ENCODE peak calls at places on chromosomes 2 and 18, in four cellular contexts. Y is body of pancreas, N is HCT116, M is cardiac muscle cell. W is an unnamed sample.

GRCh38 chr18:8841781-8842485 is 136.6 kb downstream of the MTCL1 start:
- DNase-seq in N (no peak), M (no peak), Y (no peak), W (no peak)

GRCh38 chr2:165450141-165450540 is 19.4 kb upstream of the CSRNP3 start:
- DNase-seq in Y (no peak), N (no peak), M (no peak), W (no peak)

GRCh38 chr2:96524482-96525210 is 11.9 kb upstream of the ARID5A start:
- DNase-seq in N (no peak), M (no peak), Y (no peak), W (peak; percentile 32)

GRCh38 chr2:170421175-170421687 is 243.3 kb downstream of the MYO3B start:
- DNase-seq in Y (no peak), N (no peak), M (no peak), W (no peak)

GRCh38 chr2:7915302-7916200 is 766.3 kb upstream of the ID2 start:
- DNase-seq in N (no peak), Y (no peak), M (peak; percentile 25), W (no peak)

GRCh38 chr2:157233506-157233905 is 24.0 kb upstream of the GALNT5 start:
- DNase-seq in Y (no peak), M (no peak), N (no peak), W (no peak)

GRCh38 chr2:84694088-84694622 is 177.9 kb downstream of the DNAH6 start:
- DNase-seq in M (no peak), Y (no peak), N (no peak), W (no peak)

GRCh38 chr2:186771395-186771794 is 77.5 kb downstream of the FAM171B start:
- DNase-seq in N (no peak), M (no peak), Y (no peak), W (no peak)

GRCh38 chr2:98240796-98241398 is 105.4 kb upstream of the CNGA3 start:
- DNase-seq in N (no peak), M (no peak), Y (no peak), W (no peak)

GRCh38 chr2:160114020-160114419 is 51.6 kb upstream of the PLA2R1 start:
- DNase-seq in N (no peak), M (no peak), Y (no peak), W (no peak)

GRCh38 chr2:207260021-207260420 is 94.3 kb upstream of the KLF7 start:
- DNase-seq in M (no peak), N (no peak), Y (no peak), W (no peak)

GRCh38 chr2:65240657-65241056 is 13.0 kb downstream of the ACTR2 start:
- DNase-seq in M (no peak), Y (no peak), N (no peak), W (no peak)

GRCh38 chr18:22683196-22683676 is 249.9 kb upstream of the RBBP8 start:
- DNase-seq in M (no peak), Y (peak; percentile 80), N (no peak), W (peak; percentile 29)

GRCh38 chr2:187580462-187581124 is 26.4 kb upstream of the TFPI start:
- DNase-seq in N (peak; percentile 69), Y (no peak), M (peak; percentile 55), W (no peak)

GRCh38 chr18:46761054-46761769 is 4.4 kb upstream of the ST8SIA5 start:
- DNase-seq in Y (no peak), M (no peak), N (no peak), W (no peak)

GRCh38 chr18:8661754-8662573 is 43.4 kb upstream of the MTCL1 start:
- DNase-seq in Y (no peak), M (peak; percentile 28), N (no peak), W (no peak)

GRCh38 chr2:220887880-220888279 is 684.2 kb downstream of the EPHA4 start:
- DNase-seq in N (no peak), M (no peak), Y (no peak), W (no peak)

GRCh38 chr2:127573298-127573697 is 37.8 kb downstream of the MYO7B start:
- DNase-seq in N (no peak), M (no peak), Y (no peak), W (no peak)

GRCh38 chr2:137151731-137152130 is 386.4 kb downstream of the THSD7B start:
- DNase-seq in N (no peak), Y (no peak), M (no peak), W (no peak)

GRCh38 chr2:10327896-10328666 is 25.4 kb downstream of the HPCAL1 start:
- DNase-seq in Y (no peak), N (no peak), M (no peak), W (peak; percentile 30)

GRCh38 chr18:11154369-11154982 is 5.1 kb upstream of the PIEZO2 start:
- DNase-seq in N (peak; percentile 26), Y (no peak), M (peak; percentile 60), W (no peak)

GRCh38 chr2:207624170-207625013 is 802 bp downstream of the METTL21A start:
- DNase-seq in Y (peak; percentile 62), M (peak; percentile 83), N (no peak), W (peak; percentile 74)

DNA sequence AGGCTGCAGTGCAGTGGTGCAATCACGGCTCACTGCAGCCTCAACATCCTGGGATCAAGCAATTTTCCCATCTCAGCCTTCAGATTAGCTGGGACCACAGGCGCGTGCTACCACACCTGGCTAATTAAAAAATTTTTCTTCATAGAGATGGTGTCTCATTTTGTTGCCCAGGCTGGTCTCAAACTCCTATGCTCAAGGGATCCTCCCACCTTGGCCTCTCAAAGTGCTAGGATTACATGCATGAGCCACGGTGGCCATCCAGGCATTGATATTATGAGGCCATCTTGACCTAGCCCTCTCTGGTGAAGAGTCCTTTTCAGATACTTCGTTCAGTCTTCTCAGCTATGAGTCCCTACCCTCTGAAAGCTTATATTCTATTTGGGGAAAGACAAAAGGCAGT is 1.1 kb upstream of the CASP8 start:
- DNase-seq in N (no peak), M (no peak), Y (no peak), W (no peak)
- H3K4me3 ChIP-seq in N (no peak overlapping the region), M (no peak overlapping the region), Y (no peak overlapping the region), W (peak overlapping the region; percentile 69)

DNA sequence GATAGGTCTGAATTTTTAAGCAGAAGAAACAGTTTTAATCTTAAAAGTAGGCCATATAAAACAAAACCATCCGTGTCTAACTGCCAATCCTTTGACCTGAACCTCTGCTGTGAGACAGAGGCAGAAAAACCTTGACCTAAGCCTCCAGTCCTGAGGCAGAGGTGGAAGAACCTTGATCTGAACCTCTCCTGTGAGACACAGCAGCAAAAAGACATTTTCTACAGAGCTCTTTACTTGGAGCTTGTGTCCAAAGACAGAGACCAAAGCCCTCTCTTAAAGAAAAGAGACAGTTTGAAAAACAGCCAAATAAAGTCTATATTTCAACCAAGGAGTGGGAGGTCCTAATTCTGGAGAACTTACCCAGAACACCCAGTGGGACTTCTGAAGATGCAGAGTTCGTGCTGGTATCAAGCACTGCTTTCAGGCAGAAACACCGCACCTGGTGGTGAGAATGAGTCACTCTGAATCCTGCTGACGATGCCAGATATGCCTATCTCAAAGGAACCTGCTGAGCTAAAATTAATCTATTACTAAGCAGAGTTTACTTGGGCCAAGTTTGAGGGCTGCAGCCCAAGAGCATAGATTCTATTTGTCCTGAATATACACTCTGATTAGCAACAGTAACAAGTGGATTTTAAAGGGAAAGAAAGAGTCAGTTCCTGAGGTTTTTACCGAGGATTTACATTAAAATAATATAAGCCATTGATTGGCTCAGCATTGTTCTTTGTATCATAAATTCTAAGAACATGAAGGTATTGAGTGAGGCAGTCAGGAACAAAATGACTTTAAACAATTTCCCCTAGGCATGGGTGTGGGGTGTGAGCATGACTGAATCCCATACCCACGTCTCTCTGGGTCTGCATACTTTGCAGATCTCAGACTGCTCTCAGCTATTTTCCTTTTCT is 806.4 kb downstream of the TRIB2 start:
- DNase-seq in Y (peak; percentile 79), N (no peak), M (no peak), W (peak; percentile 51)
- H3K9me3 ChIP-seq in Y (no peaks in the 10 kb centered on the region), N (peaks cover 6% of the 10 kb centered on the region), M (no peaks in the 10 kb centered on the region), W (no peaks in the 10 kb centered on the region)

GRCh38 chr2:174683392-174683759 is 80.9 kb downstream of the CHRNA1 start:
- DNase-seq in Y (no peak), M (peak; percentile 20), N (no peak), W (no peak)
- H3K4me3 ChIP-seq in Y (no peak overlapping the region), M (peak overlapping the region; percentile 77), N (no peak overlapping the region), W (peak overlapping the region; percentile 79)

GRCh38 chr18:71966791-71967190 is 577.4 kb downstream of the CBLN2 start:
- DNase-seq in N (no peak), Y (no peak), M (no peak), W (no peak)
- H3K9me3 ChIP-seq in N (peaks cover 16% of the 10 kb centered on the region), Y (no peaks in the 10 kb centered on the region), M (no peaks in the 10 kb centered on the region), W (no peaks in the 10 kb centered on the region)

GRCh38 chr2:198144621-198145020 is 340.2 kb downstream of the PLCL1 start:
- DNase-seq in M (no peak), Y (no peak), N (no peak), W (no peak)
- H3K4me3 ChIP-seq in M (no peak overlapping the region), Y (no peak overlapping the region), N (no peak overlapping the region), W (no peak overlapping the region)

GRCh38 chr2:161358838-161359237 is 50.6 kb downstream of the PSMD14 start:
- DNase-seq in N (no peak), Y (no peak), M (no peak), W (no peak)
- H3K9me3 ChIP-seq in N (peaks cover 3% of the 10 kb centered on the region), Y (no peaks in the 10 kb centered on the region), M (peaks cover 4% of the 10 kb centered on the region), W (peaks cover 16% of the 10 kb centered on the region)

GRCh38 chr2:174815524-174815923 is 51.3 kb upstream of the CHRNA1 start:
- DNase-seq in N (no peak), Y (no peak), M (no peak), W (no peak)

GRCh38 chr2:174812037-174812436 is 47.8 kb upstream of the CHRNA1 start:
- DNase-seq in M (no peak), Y (no peak), N (no peak), W (no peak)
- H3K4me3 ChIP-seq in M (no peak overlapping the region), Y (no peak overlapping the region), N (no peak overlapping the region), W (no peak overlapping the region)